ENCODE peak calls at places on chromosomes 13 and 19, in six cellular contexts. One of them, this sample, is unnamed.

GRCh38 chr19:13096968-13097330 is 5.7 kb downstream of the LYL1 start:
- DNase-seq in stimulated activated CD4-positive, alpha-beta T cell treated with anti-CD3 and anti-CD28 coated beads, Interleukin-1b, Interleukin-23, amount 100 ng/mL, for 24 hours: no peak
- DNase-seq in activated T-helper 1 cell treated with anti-CD3 and anti-CD28 coated beads, Interleukin-2, amount 50 U/mL, for 16 hours: no peak
- DNase-seq in cerebellar nuclear complex: no peak
- DNase-seq in NCI-H146: no peak
- DNase-seq in IMR-90: no peak
- DNase-seq in this sample: peak; percentile 60

GRCh38 chr19:14050512-14050911 is 11.4 kb downstream of the PALM3 start:
- DNase-seq in stimulated activated CD4-positive, alpha-beta T cell treated with anti-CD3 and anti-CD28 coated beads, Interleukin-1b, Interleukin-23, amount 100 ng/mL, for 24 hours: no peak
- DNase-seq in activated T-helper 1 cell treated with anti-CD3 and anti-CD28 coated beads, Interleukin-2, amount 50 U/mL, for 16 hours: no peak
- DNase-seq in cerebellar nuclear complex: no peak
- DNase-seq in NCI-H146: no peak
- DNase-seq in IMR-90: no peak
- DNase-seq in this sample: no peak

GRCh38 chr13:78241278-78241919 is 322.8 kb upstream of the EDNRB start:
- DNase-seq in stimulated activated CD4-positive, alpha-beta T cell treated with anti-CD3 and anti-CD28 coated beads, Interleukin-1b, Interleukin-23, amount 100 ng/mL, for 24 hours: no peak
- DNase-seq in activated T-helper 1 cell treated with anti-CD3 and anti-CD28 coated beads, Interleukin-2, amount 50 U/mL, for 16 hours: no peak
- DNase-seq in cerebellar nuclear complex: no peak
- DNase-seq in NCI-H146: peak; percentile 30
- DNase-seq in IMR-90: peak; percentile 11
- DNase-seq in this sample: peak; percentile 56

GRCh38 chr19:1221141-1221903 is 15.7 kb downstream of the STK11 start:
- DNase-seq in stimulated activated CD4-positive, alpha-beta T cell treated with anti-CD3 and anti-CD28 coated beads, Interleukin-1b, Interleukin-23, amount 100 ng/mL, for 24 hours: no peak
- DNase-seq in activated T-helper 1 cell treated with anti-CD3 and anti-CD28 coated beads, Interleukin-2, amount 50 U/mL, for 16 hours: no peak
- DNase-seq in cerebellar nuclear complex: peak; percentile 57
- DNase-seq in NCI-H146: no peak
- DNase-seq in IMR-90: peak; percentile 54
- DNase-seq in this sample: no peak

GRCh38 chr19:46861691-46862503 is 1.1 kb downstream of the ARHGAP35 start:
- DNase-seq in stimulated activated CD4-positive, alpha-beta T cell treated with anti-CD3 and anti-CD28 coated beads, Interleukin-1b, Interleukin-23, amount 100 ng/mL, for 24 hours: no peak
- DNase-seq in activated T-helper 1 cell treated with anti-CD3 and anti-CD28 coated beads, Interleukin-2, amount 50 U/mL, for 16 hours: no peak
- DNase-seq in cerebellar nuclear complex: no peak
- DNase-seq in NCI-H146: peak; percentile 35
- DNase-seq in IMR-90: no peak
- DNase-seq in this sample: peak; percentile 40

GRCh38 chr13:20142927-20143480 is 17.8 kb downstream of the GJA3 start:
- DNase-seq in stimulated activated CD4-positive, alpha-beta T cell treated with anti-CD3 and anti-CD28 coated beads, Interleukin-1b, Interleukin-23, amount 100 ng/mL, for 24 hours: no peak
- DNase-seq in activated T-helper 1 cell treated with anti-CD3 and anti-CD28 coated beads, Interleukin-2, amount 50 U/mL, for 16 hours: no peak
- DNase-seq in cerebellar nuclear complex: no peak
- DNase-seq in NCI-H146: no peak
- DNase-seq in IMR-90: no peak
- DNase-seq in this sample: no peak

GRCh38 chr19:1406496-1406817 is 929 bp upstream of the DAZAP1 start:
- DNase-seq in stimulated activated CD4-positive, alpha-beta T cell treated with anti-CD3 and anti-CD28 coated beads, Interleukin-1b, Interleukin-23, amount 100 ng/mL, for 24 hours: no peak
- DNase-seq in activated T-helper 1 cell treated with anti-CD3 and anti-CD28 coated beads, Interleukin-2, amount 50 U/mL, for 16 hours: no peak
- DNase-seq in cerebellar nuclear complex: no peak
- DNase-seq in NCI-H146: no peak
- DNase-seq in IMR-90: no peak
- DNase-seq in this sample: no peak

GRCh38 chr13:99652901-99653300 is 151.6 kb downstream of the TM9SF2 start:
- DNase-seq in stimulated activated CD4-positive, alpha-beta T cell treated with anti-CD3 and anti-CD28 coated beads, Interleukin-1b, Interleukin-23, amount 100 ng/mL, for 24 hours: no peak
- DNase-seq in activated T-helper 1 cell treated with anti-CD3 and anti-CD28 coated beads, Interleukin-2, amount 50 U/mL, for 16 hours: no peak
- DNase-seq in cerebellar nuclear complex: no peak
- DNase-seq in NCI-H146: no peak
- DNase-seq in IMR-90: no peak
- DNase-seq in this sample: no peak

GRCh38 chr13:27388236-27388635 is 36.2 kb upstream of the GTF3A start:
- DNase-seq in stimulated activated CD4-positive, alpha-beta T cell treated with anti-CD3 and anti-CD28 coated beads, Interleukin-1b, Interleukin-23, amount 100 ng/mL, for 24 hours: no peak
- DNase-seq in activated T-helper 1 cell treated with anti-CD3 and anti-CD28 coated beads, Interleukin-2, amount 50 U/mL, for 16 hours: no peak
- DNase-seq in cerebellar nuclear complex: no peak
- DNase-seq in NCI-H146: no peak
- DNase-seq in IMR-90: no peak
- DNase-seq in this sample: no peak

GRCh38 chr19:48737360-48737998 is 2.9 kb downstream of the RASIP1 start:
- DNase-seq in stimulated activated CD4-positive, alpha-beta T cell treated with anti-CD3 and anti-CD28 coated beads, Interleukin-1b, Interleukin-23, amount 100 ng/mL, for 24 hours: no peak
- DNase-seq in activated T-helper 1 cell treated with anti-CD3 and anti-CD28 coated beads, Interleukin-2, amount 50 U/mL, for 16 hours: no peak
- DNase-seq in cerebellar nuclear complex: no peak
- DNase-seq in NCI-H146: peak; percentile 32
- DNase-seq in IMR-90: no peak
- DNase-seq in this sample: no peak

GRCh38 chr13:51034906-51035305 is 76.2 kb downstream of the C13orf42 start:
- DNase-seq in stimulated activated CD4-positive, alpha-beta T cell treated with anti-CD3 and anti-CD28 coated beads, Interleukin-1b, Interleukin-23, amount 100 ng/mL, for 24 hours: no peak
- DNase-seq in activated T-helper 1 cell treated with anti-CD3 and anti-CD28 coated beads, Interleukin-2, amount 50 U/mL, for 16 hours: no peak
- DNase-seq in cerebellar nuclear complex: no peak
- DNase-seq in NCI-H146: peak; percentile 61
- DNase-seq in IMR-90: no peak
- DNase-seq in this sample: no peak

GRCh38 chr19:35066121-35066520 is 24.6 kb downstream of the HPN start:
- DNase-seq in stimulated activated CD4-positive, alpha-beta T cell treated with anti-CD3 and anti-CD28 coated beads, Interleukin-1b, Interleukin-23, amount 100 ng/mL, for 24 hours: no peak
- DNase-seq in activated T-helper 1 cell treated with anti-CD3 and anti-CD28 coated beads, Interleukin-2, amount 50 U/mL, for 16 hours: no peak
- DNase-seq in cerebellar nuclear complex: no peak
- DNase-seq in NCI-H146: no peak
- DNase-seq in IMR-90: no peak
- DNase-seq in this sample: no peak

GRCh38 chr19:39265321-39265916 is 2.8 kb upstream of the IFNL2 start:
- DNase-seq in stimulated activated CD4-positive, alpha-beta T cell treated with anti-CD3 and anti-CD28 coated beads, Interleukin-1b, Interleukin-23, amount 100 ng/mL, for 24 hours: no peak
- DNase-seq in activated T-helper 1 cell treated with anti-CD3 and anti-CD28 coated beads, Interleukin-2, amount 50 U/mL, for 16 hours: no peak
- DNase-seq in cerebellar nuclear complex: no peak
- DNase-seq in NCI-H146: peak; percentile 37
- DNase-seq in IMR-90: no peak
- DNase-seq in this sample: no peak

GRCh38 chr19:13962738-13963602 is 10.7 kb downstream of the DCAF15 start:
- DNase-seq in stimulated activated CD4-positive, alpha-beta T cell treated with anti-CD3 and anti-CD28 coated beads, Interleukin-1b, Interleukin-23, amount 100 ng/mL, for 24 hours: no peak
- DNase-seq in activated T-helper 1 cell treated with anti-CD3 and anti-CD28 coated beads, Interleukin-2, amount 50 U/mL, for 16 hours: no peak
- DNase-seq in cerebellar nuclear complex: no peak
- DNase-seq in NCI-H146: no peak
- DNase-seq in IMR-90: peak; percentile 60
- DNase-seq in this sample: no peak

GRCh38 chr19:3981736-3982681 is 3.3 kb downstream of the EEF2 start:
- DNase-seq in stimulated activated CD4-positive, alpha-beta T cell treated with anti-CD3 and anti-CD28 coated beads, Interleukin-1b, Interleukin-23, amount 100 ng/mL, for 24 hours: no peak
- DNase-seq in activated T-helper 1 cell treated with anti-CD3 and anti-CD28 coated beads, Interleukin-2, amount 50 U/mL, for 16 hours: no peak
- DNase-seq in cerebellar nuclear complex: no peak
- DNase-seq in NCI-H146: no peak
- DNase-seq in IMR-90: no peak
- DNase-seq in this sample: no peak

GRCh38 chr19:51514866-51515481 is 13.4 kb upstream of the SIGLEC12 start:
- DNase-seq in stimulated activated CD4-positive, alpha-beta T cell treated with anti-CD3 and anti-CD28 coated beads, Interleukin-1b, Interleukin-23, amount 100 ng/mL, for 24 hours: no peak
- DNase-seq in activated T-helper 1 cell treated with anti-CD3 and anti-CD28 coated beads, Interleukin-2, amount 50 U/mL, for 16 hours: no peak
- DNase-seq in cerebellar nuclear complex: peak; percentile 0
- DNase-seq in NCI-H146: peak; percentile 34
- DNase-seq in IMR-90: peak; percentile 48
- DNase-seq in this sample: peak; percentile 85

GRCh38 chr19:15300533-15301194 is 31.7 kb downstream of the BRD4 start:
- DNase-seq in stimulated activated CD4-positive, alpha-beta T cell treated with anti-CD3 and anti-CD28 coated beads, Interleukin-1b, Interleukin-23, amount 100 ng/mL, for 24 hours: no peak
- DNase-seq in activated T-helper 1 cell treated with anti-CD3 and anti-CD28 coated beads, Interleukin-2, amount 50 U/mL, for 16 hours: no peak
- DNase-seq in cerebellar nuclear complex: no peak
- DNase-seq in NCI-H146: no peak
- DNase-seq in IMR-90: peak; percentile 88
- DNase-seq in this sample: no peak

GRCh38 chr19:46173886-46174475 is 25.9 kb downstream of the IGFL2 start:
- DNase-seq in stimulated activated CD4-positive, alpha-beta T cell treated with anti-CD3 and anti-CD28 coated beads, Interleukin-1b, Interleukin-23, amount 100 ng/mL, for 24 hours: no peak
- DNase-seq in activated T-helper 1 cell treated with anti-CD3 and anti-CD28 coated beads, Interleukin-2, amount 50 U/mL, for 16 hours: no peak
- DNase-seq in cerebellar nuclear complex: no peak
- DNase-seq in NCI-H146: peak; percentile 25
- DNase-seq in IMR-90: no peak
- DNase-seq in this sample: no peak

GRCh38 chr19:771332-771785 is 20.4 kb downstream of the MISP start:
- DNase-seq in stimulated activated CD4-positive, alpha-beta T cell treated with anti-CD3 and anti-CD28 coated beads, Interleukin-1b, Interleukin-23, amount 100 ng/mL, for 24 hours: peak; percentile 13
- DNase-seq in activated T-helper 1 cell treated with anti-CD3 and anti-CD28 coated beads, Interleukin-2, amount 50 U/mL, for 16 hours: no peak
- DNase-seq in cerebellar nuclear complex: no peak
- DNase-seq in NCI-H146: no peak
- DNase-seq in IMR-90: peak; percentile 43
- DNase-seq in this sample: peak; percentile 58

GRCh38 chr19:58305932-58306323 is 751 bp downstream of the ERVK3-1 start:
- DNase-seq in stimulated activated CD4-positive, alpha-beta T cell treated with anti-CD3 and anti-CD28 coated beads, Interleukin-1b, Interleukin-23, amount 100 ng/mL, for 24 hours: no peak
- DNase-seq in activated T-helper 1 cell treated with anti-CD3 and anti-CD28 coated beads, Interleukin-2, amount 50 U/mL, for 16 hours: no peak
- DNase-seq in cerebellar nuclear complex: no peak
- DNase-seq in NCI-H146: no peak
- DNase-seq in IMR-90: no peak
- DNase-seq in this sample: no peak

GRCh38 chr19:47729468-47729798 is 15.9 kb upstream of the NOP53 start:
- DNase-seq in stimulated activated CD4-positive, alpha-beta T cell treated with anti-CD3 and anti-CD28 coated beads, Interleukin-1b, Interleukin-23, amount 100 ng/mL, for 24 hours: no peak
- DNase-seq in activated T-helper 1 cell treated with anti-CD3 and anti-CD28 coated beads, Interleukin-2, amount 50 U/mL, for 16 hours: no peak
- DNase-seq in cerebellar nuclear complex: no peak
- DNase-seq in NCI-H146: no peak
- DNase-seq in IMR-90: peak; percentile 85
- DNase-seq in this sample: peak; percentile 76

GRCh38 chr13:112943309-112944125 is 25.5 kb upstream of the MCF2L start:
- DNase-seq in stimulated activated CD4-positive, alpha-beta T cell treated with anti-CD3 and anti-CD28 coated beads, Interleukin-1b, Interleukin-23, amount 100 ng/mL, for 24 hours: peak; percentile 10
- DNase-seq in activated T-helper 1 cell treated with anti-CD3 and anti-CD28 coated beads, Interleukin-2, amount 50 U/mL, for 16 hours: no peak
- DNase-seq in cerebellar nuclear complex: no peak
- DNase-seq in NCI-H146: peak; percentile 82
- DNase-seq in IMR-90: peak; percentile 4
- DNase-seq in this sample: peak; percentile 63

GRCh38 chr13:113399755-113400149 is 35.8 kb upstream of the GRTP1 start:
- DNase-seq in stimulated activated CD4-positive, alpha-beta T cell treated with anti-CD3 and anti-CD28 coated beads, Interleukin-1b, Interleukin-23, amount 100 ng/mL, for 24 hours: no peak
- DNase-seq in activated T-helper 1 cell treated with anti-CD3 and anti-CD28 coated beads, Interleukin-2, amount 50 U/mL, for 16 hours: no peak
- DNase-seq in cerebellar nuclear complex: no peak
- DNase-seq in NCI-H146: no peak
- DNase-seq in IMR-90: no peak
- DNase-seq in this sample: no peak

GRCh38 chr13:80977168-80977567 is 636.2 kb upstream of the SPRY2 start:
- DNase-seq in stimulated activated CD4-positive, alpha-beta T cell treated with anti-CD3 and anti-CD28 coated beads, Interleukin-1b, Interleukin-23, amount 100 ng/mL, for 24 hours: no peak
- DNase-seq in activated T-helper 1 cell treated with anti-CD3 and anti-CD28 coated beads, Interleukin-2, amount 50 U/mL, for 16 hours: no peak
- DNase-seq in cerebellar nuclear complex: no peak
- DNase-seq in NCI-H146: no peak
- DNase-seq in IMR-90: no peak
- DNase-seq in this sample: no peak

GRCh38 chr19:7360393-7360984 is 11.8 kb downstream of the ARHGEF18 start:
- DNase-seq in stimulated activated CD4-positive, alpha-beta T cell treated with anti-CD3 and anti-CD28 coated beads, Interleukin-1b, Interleukin-23, amount 100 ng/mL, for 24 hours: no peak
- DNase-seq in activated T-helper 1 cell treated with anti-CD3 and anti-CD28 coated beads, Interleukin-2, amount 50 U/mL, for 16 hours: no peak
- DNase-seq in cerebellar nuclear complex: no peak
- DNase-seq in NCI-H146: no peak
- DNase-seq in IMR-90: peak; percentile 16
- DNase-seq in this sample: no peak

GRCh38 chr13:111216166-111216960 is 101.3 kb downstream of the ARHGEF7 start:
- DNase-seq in stimulated activated CD4-positive, alpha-beta T cell treated with anti-CD3 and anti-CD28 coated beads, Interleukin-1b, Interleukin-23, amount 100 ng/mL, for 24 hours: peak; percentile 9
- DNase-seq in activated T-helper 1 cell treated with anti-CD3 and anti-CD28 coated beads, Interleukin-2, amount 50 U/mL, for 16 hours: no peak
- DNase-seq in cerebellar nuclear complex: peak; percentile 24
- DNase-seq in NCI-H146: peak; percentile 18
- DNase-seq in IMR-90: peak; percentile 27
- DNase-seq in this sample: peak; percentile 51

GRCh38 chr19:51751655-51752054 is at the start of gene FPR1:
- DNase-seq in stimulated activated CD4-positive, alpha-beta T cell treated with anti-CD3 and anti-CD28 coated beads, Interleukin-1b, Interleukin-23, amount 100 ng/mL, for 24 hours: no peak
- DNase-seq in activated T-helper 1 cell treated with anti-CD3 and anti-CD28 coated beads, Interleukin-2, amount 50 U/mL, for 16 hours: no peak
- DNase-seq in cerebellar nuclear complex: no peak
- DNase-seq in NCI-H146: no peak
- DNase-seq in IMR-90: no peak
- DNase-seq in this sample: peak; percentile 55

GRCh38 chr13:77031869-77032268 is 4.9 kb upstream of the FBXL3 start:
- DNase-seq in stimulated activated CD4-positive, alpha-beta T cell treated with anti-CD3 and anti-CD28 coated beads, Interleukin-1b, Interleukin-23, amount 100 ng/mL, for 24 hours: no peak
- DNase-seq in activated T-helper 1 cell treated with anti-CD3 and anti-CD28 coated beads, Interleukin-2, amount 50 U/mL, for 16 hours: no peak
- DNase-seq in cerebellar nuclear complex: no peak
- DNase-seq in NCI-H146: no peak
- DNase-seq in IMR-90: no peak
- DNase-seq in this sample: no peak

GRCh38 chr13:50594276-50594970 is 249.1 kb downstream of the DLEU7 start:
- DNase-seq in stimulated activated CD4-positive, alpha-beta T cell treated with anti-CD3 and anti-CD28 coated beads, Interleukin-1b, Interleukin-23, amount 100 ng/mL, for 24 hours: peak; percentile 13
- DNase-seq in activated T-helper 1 cell treated with anti-CD3 and anti-CD28 coated beads, Interleukin-2, amount 50 U/mL, for 16 hours: no peak
- DNase-seq in cerebellar nuclear complex: no peak
- DNase-seq in NCI-H146: no peak
- DNase-seq in IMR-90: no peak
- DNase-seq in this sample: peak; percentile 32

GRCh38 chr19:57830071-57830602 is at the start of gene ZNF587B:
- DNase-seq in stimulated activated CD4-positive, alpha-beta T cell treated with anti-CD3 and anti-CD28 coated beads, Interleukin-1b, Interleukin-23, amount 100 ng/mL, for 24 hours: no peak
- DNase-seq in activated T-helper 1 cell treated with anti-CD3 and anti-CD28 coated beads, Interleukin-2, amount 50 U/mL, for 16 hours: peak; percentile 6
- DNase-seq in cerebellar nuclear complex: peak; percentile 61
- DNase-seq in NCI-H146: no peak
- DNase-seq in IMR-90: peak; percentile 74
- DNase-seq in this sample: no peak

GRCh38 chr19:16678498-16678897 is 17.6 kb downstream of the TMEM38A start:
- DNase-seq in stimulated activated CD4-positive, alpha-beta T cell treated with anti-CD3 and anti-CD28 coated beads, Interleukin-1b, Interleukin-23, amount 100 ng/mL, for 24 hours: no peak
- DNase-seq in activated T-helper 1 cell treated with anti-CD3 and anti-CD28 coated beads, Interleukin-2, amount 50 U/mL, for 16 hours: no peak
- DNase-seq in cerebellar nuclear complex: no peak
- DNase-seq in NCI-H146: no peak
- DNase-seq in IMR-90: no peak
- DNase-seq in this sample: no peak

GRCh38 chr13:113819731-113820715 is 43.9 kb downstream of the GAS6 start:
- DNase-seq in stimulated activated CD4-positive, alpha-beta T cell treated with anti-CD3 and anti-CD28 coated beads, Interleukin-1b, Interleukin-23, amount 100 ng/mL, for 24 hours: no peak
- DNase-seq in activated T-helper 1 cell treated with anti-CD3 and anti-CD28 coated beads, Interleukin-2, amount 50 U/mL, for 16 hours: no peak
- DNase-seq in cerebellar nuclear complex: no peak
- DNase-seq in NCI-H146: no peak
- DNase-seq in IMR-90: no peak
- DNase-seq in this sample: no peak

GRCh38 chr13:23086951-23087350 is 93.8 kb upstream of the SGCG start:
- DNase-seq in stimulated activated CD4-positive, alpha-beta T cell treated with anti-CD3 and anti-CD28 coated beads, Interleukin-1b, Interleukin-23, amount 100 ng/mL, for 24 hours: no peak
- DNase-seq in activated T-helper 1 cell treated with anti-CD3 and anti-CD28 coated beads, Interleukin-2, amount 50 U/mL, for 16 hours: no peak
- DNase-seq in cerebellar nuclear complex: no peak
- DNase-seq in NCI-H146: no peak
- DNase-seq in IMR-90: no peak
- DNase-seq in this sample: no peak

GRCh38 chr13:43666403-43666802 is 120.4 kb downstream of the ENOX1 start:
- DNase-seq in stimulated activated CD4-positive, alpha-beta T cell treated with anti-CD3 and anti-CD28 coated beads, Interleukin-1b, Interleukin-23, amount 100 ng/mL, for 24 hours: no peak
- DNase-seq in activated T-helper 1 cell treated with anti-CD3 and anti-CD28 coated beads, Interleukin-2, amount 50 U/mL, for 16 hours: no peak
- DNase-seq in cerebellar nuclear complex: no peak
- DNase-seq in NCI-H146: no peak
- DNase-seq in IMR-90: no peak
- DNase-seq in this sample: no peak

GRCh38 chr19:50496189-50497029 is 14.6 kb downstream of the JOSD2 start:
- DNase-seq in stimulated activated CD4-positive, alpha-beta T cell treated with anti-CD3 and anti-CD28 coated beads, Interleukin-1b, Interleukin-23, amount 100 ng/mL, for 24 hours: no peak
- DNase-seq in activated T-helper 1 cell treated with anti-CD3 and anti-CD28 coated beads, Interleukin-2, amount 50 U/mL, for 16 hours: no peak
- DNase-seq in cerebellar nuclear complex: no peak
- DNase-seq in NCI-H146: no peak
- DNase-seq in IMR-90: no peak
- DNase-seq in this sample: no peak

GRCh38 chr19:17618281-17618903 is 62.9 kb downstream of the COLGALT1 start:
- DNase-seq in stimulated activated CD4-positive, alpha-beta T cell treated with anti-CD3 and anti-CD28 coated beads, Interleukin-1b, Interleukin-23, amount 100 ng/mL, for 24 hours: no peak
- DNase-seq in activated T-helper 1 cell treated with anti-CD3 and anti-CD28 coated beads, Interleukin-2, amount 50 U/mL, for 16 hours: no peak
- DNase-seq in cerebellar nuclear complex: no peak
- DNase-seq in NCI-H146: no peak
- DNase-seq in IMR-90: no peak
- DNase-seq in this sample: no peak

GRCh38 chr19:33301900-33302174 is 497 bp downstream of the CEBPA start:
- DNase-seq in stimulated activated CD4-positive, alpha-beta T cell treated with anti-CD3 and anti-CD28 coated beads, Interleukin-1b, Interleukin-23, amount 100 ng/mL, for 24 hours: no peak
- DNase-seq in activated T-helper 1 cell treated with anti-CD3 and anti-CD28 coated beads, Interleukin-2, amount 50 U/mL, for 16 hours: no peak
- DNase-seq in cerebellar nuclear complex: no peak
- DNase-seq in NCI-H146: no peak
- DNase-seq in IMR-90: no peak
- DNase-seq in this sample: no peak

GRCh38 chr19:50555447-50556235 is 12.6 kb downstream of the LRRC4B start:
- DNase-seq in stimulated activated CD4-positive, alpha-beta T cell treated with anti-CD3 and anti-CD28 coated beads, Interleukin-1b, Interleukin-23, amount 100 ng/mL, for 24 hours: no peak
- DNase-seq in activated T-helper 1 cell treated with anti-CD3 and anti-CD28 coated beads, Interleukin-2, amount 50 U/mL, for 16 hours: no peak
- DNase-seq in cerebellar nuclear complex: no peak
- DNase-seq in NCI-H146: no peak
- DNase-seq in IMR-90: no peak
- DNase-seq in this sample: no peak

GRCh38 chr19:10604460-10604980 is 17.4 kb upstream of the AP1M2 start:
- DNase-seq in stimulated activated CD4-positive, alpha-beta T cell treated with anti-CD3 and anti-CD28 coated beads, Interleukin-1b, Interleukin-23, amount 100 ng/mL, for 24 hours: no peak
- DNase-seq in activated T-helper 1 cell treated with anti-CD3 and anti-CD28 coated beads, Interleukin-2, amount 50 U/mL, for 16 hours: no peak
- DNase-seq in cerebellar nuclear complex: no peak
- DNase-seq in NCI-H146: no peak
- DNase-seq in IMR-90: no peak
- DNase-seq in this sample: peak; percentile 39

GRCh38 chr13:49938921-49939320 is 2.8 kb upstream of the SPRYD7 start:
- DNase-seq in stimulated activated CD4-positive, alpha-beta T cell treated with anti-CD3 and anti-CD28 coated beads, Interleukin-1b, Interleukin-23, amount 100 ng/mL, for 24 hours: no peak
- DNase-seq in activated T-helper 1 cell treated with anti-CD3 and anti-CD28 coated beads, Interleukin-2, amount 50 U/mL, for 16 hours: no peak
- DNase-seq in cerebellar nuclear complex: no peak
- DNase-seq in NCI-H146: no peak
- DNase-seq in IMR-90: no peak
- DNase-seq in this sample: no peak